ENCODE peak calls at places on chromosomes 12 and 14, in six cellular contexts. One of them, this sample, is unnamed.

GRCh38 chr12:14167005-14167628 is 185.7 kb upstream of the GRIN2B start:
- DNase-seq in HepG2: peak; percentile 30
- DNase-seq in GM12892: peak; percentile 31
- DNase-seq in H1: no peak
- DNase-seq in GM12878: no peak
- DNase-seq in K562: peak; percentile 38
- DNase-seq in this sample: peak; percentile 34

GRCh38 chr12:42946776-42947435 is 357.4 kb upstream of the PRICKLE1 start:
- DNase-seq in GM12878: no peak
- DNase-seq in HepG2: no peak
- DNase-seq in GM12892: no peak
- DNase-seq in K562: no peak
- DNase-seq in H1: no peak
- DNase-seq in this sample: no peak

GRCh38 chr14:39232554-39233415 is 930 bp upstream of the MIA2 start:
- DNase-seq in H1: no peak
- DNase-seq in GM12878: no peak
- DNase-seq in K562: no peak
- DNase-seq in GM12892: no peak
- DNase-seq in HepG2: peak; percentile 90
- DNase-seq in this sample: no peak

GRCh38 chr14:74962493-74962892 is 7.1 kb upstream of the PGF start:
- DNase-seq in HepG2: no peak
- DNase-seq in GM12878: no peak
- DNase-seq in GM12892: no peak
- DNase-seq in K562: no peak
- DNase-seq in H1: no peak
- DNase-seq in this sample: no peak

GRCh38 chr14:84864582-84865271 is 665.2 kb upstream of the FLRT2 start:
- DNase-seq in GM12892: no peak
- DNase-seq in GM12878: no peak
- DNase-seq in K562: no peak
- DNase-seq in HepG2: no peak
- DNase-seq in H1: no peak
- DNase-seq in this sample: no peak

GRCh38 chr12:124323771-124324530 is 29.1 kb downstream of the RFLNA start:
- DNase-seq in K562: no peak
- DNase-seq in H1: no peak
- DNase-seq in GM12878: no peak
- DNase-seq in HepG2: no peak
- DNase-seq in GM12892: no peak
- DNase-seq in this sample: no peak

GRCh38 chr12:91388573-91388972 is 206.0 kb upstream of the DCN start:
- DNase-seq in GM12878: no peak
- DNase-seq in H1: no peak
- DNase-seq in HepG2: no peak
- DNase-seq in K562: no peak
- DNase-seq in GM12892: no peak
- DNase-seq in this sample: no peak

GRCh38 chr12:26938660-26939185 is 453 bp downstream of the FGFR1OP2 start:
- DNase-seq in GM12878: no peak
- DNase-seq in K562: peak; percentile 27
- DNase-seq in H1: no peak
- DNase-seq in GM12892: peak; percentile 10
- DNase-seq in HepG2: peak; percentile 35
- DNase-seq in this sample: no peak

GRCh38 chr12:124388679-124389536 is 94.0 kb downstream of the RFLNA start:
- DNase-seq in HepG2: peak; percentile 79
- DNase-seq in K562: no peak
- DNase-seq in GM12892: no peak
- DNase-seq in GM12878: no peak
- DNase-seq in H1: no peak
- DNase-seq in this sample: no peak

GRCh38 chr14:50762001-50762930 is 68.7 kb downstream of the NIN start:
- DNase-seq in HepG2: no peak
- DNase-seq in H1: no peak
- DNase-seq in GM12878: no peak
- DNase-seq in GM12892: no peak
- DNase-seq in K562: no peak
- DNase-seq in this sample: no peak

GRCh38 chr14:51448831-51449665 is 202.7 kb upstream of the FRMD6 start:
- DNase-seq in H1: no peak
- DNase-seq in K562: no peak
- DNase-seq in GM12878: no peak
- DNase-seq in GM12892: no peak
- DNase-seq in HepG2: no peak
- DNase-seq in this sample: no peak

GRCh38 chr14:99602788-99603415 is 1.1 kb downstream of the CCDC85C start:
- DNase-seq in H1: no peak
- DNase-seq in GM12892: no peak
- DNase-seq in HepG2: no peak
- DNase-seq in K562: no peak
- DNase-seq in GM12878: no peak
- DNase-seq in this sample: no peak

GRCh38 chr14:99600232-99600888 is 3.6 kb downstream of the CCDC85C start:
- DNase-seq in H1: no peak
- DNase-seq in HepG2: no peak
- DNase-seq in GM12878: no peak
- DNase-seq in GM12892: no peak
- DNase-seq in K562: no peak
- DNase-seq in this sample: no peak

GRCh38 chr14:99602054-99602787 is 1.8 kb downstream of the CCDC85C start:
- DNase-seq in K562: no peak
- DNase-seq in GM12878: no peak
- DNase-seq in HepG2: peak; percentile 31
- DNase-seq in H1: no peak
- DNase-seq in GM12892: no peak
- DNase-seq in this sample: no peak

GRCh38 chr14:99599440-99599839 is 4.6 kb downstream of the CCDC85C start:
- DNase-seq in HepG2: no peak
- DNase-seq in GM12878: no peak
- DNase-seq in K562: no peak
- DNase-seq in H1: no peak
- DNase-seq in GM12892: no peak
- DNase-seq in this sample: no peak

DNA sequence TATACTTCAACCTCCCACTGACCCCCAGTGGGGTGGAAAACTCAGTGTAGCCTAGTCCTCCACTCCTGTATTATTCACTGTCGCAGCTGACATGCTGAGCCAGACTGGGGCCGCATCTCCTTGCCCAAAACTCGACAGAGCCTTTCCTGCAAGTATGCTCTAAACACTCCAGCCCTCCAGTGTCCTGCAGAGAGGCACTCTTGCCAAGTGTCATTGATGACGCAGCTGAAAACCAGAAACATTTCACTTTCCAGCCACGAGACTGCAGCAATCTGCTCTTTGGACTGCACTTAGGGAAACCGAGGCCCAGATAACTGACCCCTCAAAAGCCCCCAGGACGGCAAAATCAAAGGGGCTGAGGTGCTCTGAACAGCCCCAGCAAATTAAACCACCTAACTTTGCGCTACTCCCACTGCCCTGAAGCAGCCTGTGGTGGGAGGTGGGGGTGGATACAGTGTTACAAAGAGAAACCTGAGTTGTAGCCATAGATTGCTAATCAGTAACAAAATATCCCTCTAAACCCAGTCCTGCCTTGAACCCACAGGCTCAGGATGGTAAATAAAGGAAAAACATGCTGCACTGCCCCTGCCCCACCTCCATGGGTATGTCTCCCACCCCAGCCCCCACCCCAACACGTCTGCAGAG is 2.6 kb downstream of the CCDC85C start:
- DNase-seq in K562: no peak
- DNase-seq in HepG2: peak; percentile 49
- DNase-seq in GM12878: no peak
- DNase-seq in GM12892: no peak
- DNase-seq in H1: no peak
- DNase-seq in this sample: no peak
- TF ChIP-seq POLR2AphosphoS5 in K562: no peak
- TF ChIP-seq POLR2AphosphoS5 in HepG2: peak; percentile 24
- TF ChIP-seq POLR2AphosphoS5 in GM12878: no peak
- TF ChIP-seq POLR2AphosphoS5 in GM12892: no peak
- TF ChIP-seq POLR2AphosphoS5 in H1: no peak
- TF ChIP-seq POLR2AphosphoS5 in this sample: no peak

GRCh38 chr14:67643671-67644070 is 24.0 kb downstream of the ARG2 start:
- DNase-seq in K562: no peak
- DNase-seq in H1: no peak
- DNase-seq in GM12878: no peak
- DNase-seq in GM12892: no peak
- DNase-seq in HepG2: no peak
- DNase-seq in this sample: no peak
- TF ChIP-seq TAF1 in K562: no peak
- TF ChIP-seq TAF1 in H1: no peak
- TF ChIP-seq TAF1 in GM12878: no peak
- TF ChIP-seq TAF1 in GM12892: no peak
- TF ChIP-seq TAF1 in HepG2: no peak
- TF ChIP-seq TAF1 in this sample: no peak

DNA sequence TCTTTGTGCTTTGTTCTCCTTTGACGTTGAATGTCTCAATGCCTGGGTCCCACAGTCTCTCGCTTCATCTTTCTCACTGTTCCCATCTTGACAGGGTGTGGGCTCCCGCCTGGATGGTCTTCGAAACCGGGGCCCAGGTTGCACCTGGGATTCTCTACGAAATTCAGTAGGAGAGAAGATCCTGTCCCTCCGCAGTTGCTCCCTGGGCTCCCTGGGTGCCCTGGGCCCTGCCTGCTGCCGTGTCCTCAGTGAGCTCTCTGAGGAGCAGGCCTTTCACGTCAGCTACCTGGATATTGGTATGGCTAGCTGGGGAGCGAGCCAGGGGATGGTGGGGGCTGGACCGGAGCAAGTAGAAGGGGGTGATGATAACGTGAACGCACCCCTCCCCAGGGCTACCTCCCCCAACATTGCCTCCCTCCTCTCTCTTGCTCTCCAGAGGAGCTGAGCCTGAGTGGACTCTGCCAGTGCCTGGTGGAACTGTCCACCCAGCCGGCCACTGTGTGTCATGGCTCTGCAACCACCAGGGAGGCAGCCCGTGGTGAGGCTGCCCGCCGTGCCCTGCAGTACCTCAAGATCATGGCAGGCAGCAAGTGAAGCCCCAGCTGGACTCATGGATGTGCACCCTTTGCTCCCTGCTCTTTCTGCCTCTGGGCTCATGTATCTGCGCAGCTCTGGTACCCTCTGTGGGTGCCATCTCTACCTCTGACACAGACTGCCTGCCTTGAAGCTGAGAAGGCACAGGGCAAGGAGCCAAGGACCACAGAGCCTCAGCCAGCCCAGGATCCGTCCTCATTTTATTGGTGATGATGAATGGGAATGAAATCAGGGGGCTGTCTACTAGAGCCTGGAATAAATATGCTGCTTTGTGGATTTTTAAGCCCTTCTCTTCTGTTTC is 1.5 kb downstream of the NPFF start:
- DNase-seq in GM12878: no peak
- DNase-seq in H1: no peak
- DNase-seq in K562: no peak
- DNase-seq in GM12892: no peak
- DNase-seq in HepG2: no peak
- DNase-seq in this sample: no peak
- TF ChIP-seq POLR2A in GM12878: no peak
- TF ChIP-seq POLR2A in H1: no peak
- TF ChIP-seq POLR2A in K562: no peak
- TF ChIP-seq POLR2A in GM12892: no peak
- TF ChIP-seq POLR2A in HepG2: no peak
- TF ChIP-seq POLR2A in this sample: no peak

DNA sequence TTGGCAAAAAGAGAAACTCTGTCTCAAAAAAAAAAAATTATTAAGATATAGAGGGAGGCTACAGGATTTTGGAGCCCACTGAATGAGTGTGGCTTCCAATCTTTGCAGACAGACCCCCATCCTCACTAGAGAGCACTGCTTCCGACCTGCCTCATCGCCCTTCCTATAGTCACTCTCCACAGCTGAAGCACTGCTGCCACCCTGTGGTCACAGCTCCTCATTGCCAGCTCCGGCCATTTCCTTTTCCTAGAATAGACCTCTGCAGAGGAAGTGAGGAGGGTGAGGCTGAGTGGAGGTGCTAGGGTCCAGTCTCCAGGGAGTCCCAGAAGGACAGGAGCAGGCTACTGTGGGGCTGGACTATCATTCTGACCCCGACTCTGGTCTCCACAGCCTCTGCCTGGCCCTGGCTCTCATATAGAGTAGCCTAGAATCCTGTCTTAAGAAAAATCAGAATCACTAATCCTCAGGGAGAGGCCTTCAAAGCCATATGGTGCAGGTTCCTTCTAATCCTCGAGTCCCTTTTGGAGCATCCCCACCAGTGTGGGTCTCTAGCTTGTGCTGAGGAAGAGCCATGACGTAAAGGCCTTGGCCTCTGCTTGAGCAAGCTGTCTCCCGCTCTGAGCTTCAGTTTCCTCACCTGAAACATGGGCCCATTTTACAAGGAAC is 1.4 kb upstream of the NPFF start:
- DNase-seq in K562: peak; percentile 78
- DNase-seq in GM12892: peak; percentile 63
- DNase-seq in GM12878: peak; percentile 60
- DNase-seq in H1: peak; percentile 77
- DNase-seq in HepG2: peak; percentile 72
- DNase-seq in this sample: peak; percentile 66
- TF ChIP-seq POLR2AphosphoS5 in K562: no peak
- TF ChIP-seq POLR2AphosphoS5 in GM12892: no peak
- TF ChIP-seq POLR2AphosphoS5 in GM12878: no peak
- TF ChIP-seq POLR2AphosphoS5 in H1: peak; percentile 23
- TF ChIP-seq POLR2AphosphoS5 in HepG2: no peak
- TF ChIP-seq POLR2AphosphoS5 in this sample: no peak

This sample was measured in GM12891.